ENCODE peak calls at places on chromosomes 1 and 21, in eight cellular contexts. W is ascending aorta, M is GM13976, E is heart right ventricle, S is foreskin fibroblast, H is endothelial cell, N is cardiac muscle cell, B is neural crest cell. K is an unnamed sample.

GRCh38 chr1:169928438-169929209 is 34.9 kb upstream of the SCYL3 start:
- DNase-seq in W (no peak), M (no peak), E (no peak), S (peak), H (no peak), N (peak), B (no peak), K (no peak)

GRCh38 chr1:83006271-83006670 is 992.7 kb downstream of the TTLL7 start:
- DNase-seq in W (no peak), M (no peak), E (no peak), S (no peak), H (no peak), N (no peak), B (no peak), K (no peak)

GRCh38 chr1:17573518-17574041 is 34.1 kb downstream of the ARHGEF10L start:
- DNase-seq in W (no peak), M (no peak), E (no peak), S (no peak), H (no peak), N (no peak), B (peak), K (no peak)

GRCh38 chr1:231272173-231272572 is 31.2 kb downstream of the GNPAT start:
- DNase-seq in W (no peak), M (no peak), E (no peak), S (no peak), H (no peak), N (no peak), B (no peak), K (no peak)

GRCh38 chr1:91844862-91845528 is 41.0 kb downstream of the TGFBR3 start:
- DNase-seq in W (peak), M (no peak), E (peak), S (peak), H (no peak), N (peak), B (no peak), K (peak)

GRCh38 chr1:231885209-231885854 is 258.7 kb downstream of the DISC1 start:
- DNase-seq in W (no peak), M (no peak), E (no peak), S (no peak), H (no peak), N (peak), B (no peak), K (no peak)

GRCh38 chr1:15994590-15995351 is 9.3 kb upstream of the SRARP start:
- DNase-seq in W (peak), M (peak), E (peak), S (peak), H (peak), N (peak), B (peak), K (no peak)

GRCh38 chr1:78047631-78048030 is 1.9 kb downstream of the GIPC2 start:
- DNase-seq in W (no peak), M (no peak), E (no peak), S (no peak), H (no peak), N (no peak), B (no peak), K (no peak)

GRCh38 chr1:192993426-192994085 is 65.6 kb downstream of the UCHL5 start:
- DNase-seq in W (no peak), M (no peak), E (no peak), S (no peak), H (no peak), N (no peak), B (no peak), K (no peak)

GRCh38 chr1:198656500-198656932 is 17.7 kb downstream of the PTPRC start:
- DNase-seq in W (peak), M (no peak), E (no peak), S (peak), H (no peak), N (peak), B (no peak), K (no peak)

GRCh38 chr1:3611170-3612019 is at the start of gene MEGF6:
- DNase-seq in W (no peak), M (peak), E (peak), S (peak), H (peak), N (peak), B (peak), K (no peak)

GRCh38 chr1:185636848-185637247 is 97.3 kb upstream of the HMCN1 start:
- DNase-seq in W (no peak), M (peak), E (no peak), S (no peak), H (no peak), N (no peak), B (no peak), K (no peak)

GRCh38 chr1:40839943-40840335 is 22.2 kb downstream of the CITED4 start:
- DNase-seq in W (no peak), M (no peak), E (no peak), S (no peak), H (no peak), N (no peak), B (no peak), K (no peak)

GRCh38 chr1:7847599-7847998 is 5.3 kb downstream of the UTS2 start:
- DNase-seq in W (no peak), M (no peak), E (no peak), S (peak), H (no peak), N (peak), B (no peak), K (no peak)

GRCh38 chr21:38505654-38506523 is 7.6 kb upstream of the ERG start:
- DNase-seq in W (no peak), M (peak), E (no peak), S (peak), H (peak), N (peak), B (peak), K (no peak)

GRCh38 chr1:150236614-150236934 is 662 bp upstream of the ANP32E start:
- DNase-seq in W (peak), M (no peak), E (no peak), S (no peak), H (no peak), N (no peak), B (no peak), K (no peak)

GRCh38 chr1:21537932-21538630 is 28.9 kb downstream of the ALPL start:
- DNase-seq in W (no peak), M (no peak), E (peak), S (peak), H (no peak), N (peak), B (no peak), K (no peak)

GRCh38 chr1:233700338-233700737 is 86.4 kb downstream of the KCNK1 start:
- DNase-seq in W (no peak), M (no peak), E (no peak), S (no peak), H (no peak), N (no peak), B (no peak), K (no peak)

GRCh38 chr1:2354511-2355407 is 36.6 kb downstream of the MORN1 start:
- DNase-seq in W (no peak), M (no peak), E (peak), S (no peak), H (no peak), N (no peak), B (no peak), K (no peak)

GRCh38 chr1:30265127-30266070 is 458.0 kb downstream of the MATN1 start:
- DNase-seq in W (no peak), M (no peak), E (no peak), S (no peak), H (no peak), N (no peak), B (no peak), K (no peak)

GRCh38 chr21:28336299-28336698 is 656.4 kb downstream of the LTN1 start:
- DNase-seq in W (peak), M (no peak), E (no peak), S (peak), H (no peak), N (peak), B (no peak), K (no peak)

GRCh38 chr1:203135636-203136305 is 8.2 kb downstream of the ADORA1 start:
- DNase-seq in W (no peak), M (no peak), E (no peak), S (no peak), H (no peak), N (no peak), B (no peak), K (no peak)

GRCh38 chr1:165408518-165408917 is 36.4 kb downstream of the RXRG start:
- DNase-seq in W (peak), M (no peak), E (no peak), S (peak), H (peak), N (peak), B (peak), K (no peak)

GRCh38 chr1:44442791-44443190 is 37.7 kb downstream of the RNF220 start:
- DNase-seq in W (no peak), M (no peak), E (no peak), S (no peak), H (no peak), N (peak), B (no peak), K (no peak)

GRCh38 chr21:45098867-45099266 is 24.5 kb downstream of the ADARB1 start:
- DNase-seq in W (no peak), M (peak), E (no peak), S (peak), H (no peak), N (peak), B (no peak), K (no peak)

GRCh38 chr1:107926436-107927080 is 38.4 kb downstream of the VAV3 start:
- DNase-seq in W (no peak), M (no peak), E (no peak), S (no peak), H (no peak), N (peak), B (no peak), K (no peak)

GRCh38 chr1:241934181-241934815 is 23.3 kb upstream of the BECN2 start:
- DNase-seq in W (no peak), M (no peak), E (no peak), S (peak), H (peak), N (peak), B (peak), K (no peak)

GRCh38 chr1:55500601-55501000 is 285.4 kb upstream of the USP24 start:
- DNase-seq in W (no peak), M (no peak), E (no peak), S (peak), H (no peak), N (no peak), B (no peak), K (no peak)

GRCh38 chr1:180926164-180926981 is 13.7 kb downstream of the KIAA1614 start:
- DNase-seq in W (no peak), M (no peak), E (peak), S (peak), H (no peak), N (peak), B (no peak), K (no peak)

GRCh38 chr1:54997711-54997986 is 1.1 kb upstream of the BSND start:
- DNase-seq in W (no peak), M (no peak), E (no peak), S (no peak), H (no peak), N (no peak), B (no peak), K (no peak)

GRCh38 chr21:41711416-41712023 is 55.3 kb downstream of the RIPK4 start:
- DNase-seq in W (no peak), M (no peak), E (no peak), S (no peak), H (no peak), N (no peak), B (no peak), K (no peak)

GRCh38 chr1:205668951-205669340 is 11.4 kb downstream of the SLC45A3 start:
- DNase-seq in W (no peak), M (peak), E (no peak), S (no peak), H (no peak), N (no peak), B (peak), K (no peak)

GRCh38 chr1:223489439-223489838 is 96.2 kb downstream of the CCDC185 start:
- DNase-seq in W (no peak), M (no peak), E (no peak), S (no peak), H (no peak), N (no peak), B (no peak), K (no peak)

GRCh38 chr1:223487514-223488259 is 94.5 kb downstream of the CCDC185 start:
- DNase-seq in W (no peak), M (no peak), E (no peak), S (no peak), H (no peak), N (no peak), B (no peak), K (no peak)

GRCh38 chr1:223483511-223483910 is 90.3 kb downstream of the CCDC185 start:
- DNase-seq in W (no peak), M (no peak), E (no peak), S (no peak), H (no peak), N (no peak), B (no peak), K (no peak)

GRCh38 chr1:223482766-223483165 is 89.6 kb downstream of the CCDC185 start:
- DNase-seq in W (no peak), M (no peak), E (no peak), S (no peak), H (no peak), N (no peak), B (no peak), K (no peak)

GRCh38 chr1:223486366-223486765 is 93.2 kb downstream of the CCDC185 start:
- DNase-seq in W (no peak), M (no peak), E (no peak), S (no peak), H (no peak), N (no peak), B (no peak), K (no peak)
- TF ChIP-seq CTCF in W (no peak), M (no peak), E (no peak), S (no peak), H (no peak), N (no peak), B (no peak), K (no peak)

DNA sequence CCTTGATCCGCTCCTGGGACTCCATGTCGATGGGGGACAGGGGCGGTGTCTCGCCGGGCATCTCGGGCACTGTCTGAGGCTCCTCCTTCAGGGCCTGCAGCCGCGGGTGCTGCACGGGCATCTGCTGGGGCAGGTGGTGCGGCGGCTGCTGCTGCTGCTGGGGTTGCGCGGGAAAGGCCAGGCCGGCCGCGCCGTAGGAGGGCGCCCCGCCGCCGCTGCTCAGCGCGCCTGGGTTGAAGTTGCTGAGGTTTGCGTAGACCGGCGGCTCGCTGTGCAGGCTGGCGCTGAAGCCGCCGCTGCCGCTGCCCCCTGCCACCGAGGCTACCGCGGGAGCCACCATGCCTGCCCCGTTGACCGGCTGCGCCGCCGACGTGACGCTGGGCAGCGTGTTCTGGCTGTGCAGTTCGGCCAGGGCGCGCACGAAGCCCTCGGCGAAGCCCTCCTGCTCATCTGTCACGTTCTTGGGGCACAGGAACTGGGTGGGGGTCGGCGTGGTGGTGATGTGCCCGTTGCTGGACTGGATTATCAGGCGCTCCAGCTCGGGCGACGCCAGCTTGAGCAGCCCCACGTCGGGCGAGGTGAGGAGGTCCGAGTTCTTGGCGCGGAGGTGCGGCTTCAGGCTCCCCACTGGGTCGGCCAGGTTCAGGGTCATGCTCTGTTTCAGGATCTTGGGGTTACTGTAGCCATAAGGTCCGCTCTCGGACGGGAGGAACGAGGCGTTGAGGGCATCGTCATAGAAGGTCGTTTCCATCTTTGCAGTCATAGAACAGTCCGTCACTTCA is 1.3 kb downstream of the JUN start:
- DNase-seq in W (peak), M (peak), E (peak), S (peak), H (peak), N (peak), B (peak), K (no peak)
- TF ChIP-seq CTCF in W (no peak), M (peak), E (peak), S (no peak), H (no peak), N (peak), B (no peak), K (no peak)

DNA sequence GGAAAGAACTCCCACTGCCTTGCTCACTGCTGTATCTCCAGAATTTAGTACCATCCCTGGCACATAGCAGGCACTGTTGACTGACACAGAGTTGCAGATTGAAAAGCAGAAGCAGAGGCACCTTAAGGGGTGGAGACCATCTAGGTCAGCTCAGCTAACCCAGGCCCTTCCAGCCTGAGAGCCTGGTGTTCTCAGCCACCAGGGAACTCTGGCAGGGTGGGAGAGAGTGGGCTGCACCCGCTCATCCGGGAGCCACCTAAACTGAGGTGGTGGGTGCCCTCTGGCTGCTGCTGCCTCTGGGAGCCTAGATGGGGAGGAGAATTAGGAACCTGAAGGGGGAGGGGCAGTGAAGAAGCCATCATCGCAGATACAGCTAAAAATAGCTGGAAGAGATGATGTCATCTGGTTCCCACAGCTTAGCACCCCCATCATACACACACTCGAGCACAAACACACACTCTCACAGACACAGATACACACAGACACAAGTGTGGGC is 1.5 kb upstream of the TSPAN1 start:
- DNase-seq in W (no peak), M (no peak), E (no peak), S (peak), H (no peak), N (no peak), B (no peak), K (no peak)
- TF ChIP-seq CTCF in W (no peak), M (peak), E (peak), S (peak), H (no peak), N (no peak), B (no peak), K (no peak)

DNA sequence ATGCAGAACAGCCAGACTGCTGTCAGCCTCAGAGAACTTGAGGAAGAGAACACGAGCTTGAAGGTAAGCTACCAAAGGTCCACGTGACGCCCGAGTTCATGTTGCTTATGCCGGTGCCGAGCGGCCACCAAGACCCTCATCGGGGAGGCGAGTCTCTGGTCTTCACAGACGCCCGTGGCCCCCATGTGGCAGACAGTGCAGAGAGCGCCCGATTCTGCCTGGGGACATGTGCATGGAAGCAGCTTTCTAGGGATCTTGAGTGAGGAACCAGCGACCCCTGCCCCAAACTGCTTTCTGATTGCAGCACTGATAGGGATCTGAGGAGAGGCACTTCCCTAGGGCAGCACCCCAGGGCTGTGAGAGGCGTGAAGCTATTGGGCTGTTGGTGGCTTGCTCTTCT is 56.3 kb upstream of the DIP2A start:
- DNase-seq in W (no peak), M (no peak), E (no peak), S (no peak), H (no peak), N (no peak), B (no peak), K (no peak)
- TF ChIP-seq CTCF in W (no peak), M (peak), E (no peak), S (no peak), H (no peak), N (no peak), B (no peak), K (no peak)

GRCh38 chr21:35436899-35437298 is 387.8 kb upstream of the RUNX1 start:
- DNase-seq in W (no peak), M (no peak), E (no peak), S (no peak), H (no peak), N (no peak), B (no peak), K (no peak)
- TF ChIP-seq CTCF in W (no peak), M (no peak), E (no peak), S (no peak), H (peak), N (no peak), B (peak), K (no peak)

GRCh38 chr1:110476028-110476765 is 25.2 kb downstream of the PROK1 start:
- DNase-seq in W (no peak), M (no peak), E (no peak), S (no peak), H (no peak), N (peak), B (no peak), K (no peak)

GRCh38 chr1:110477041-110477440 is 26.1 kb downstream of the PROK1 start:
- DNase-seq in W (no peak), M (no peak), E (no peak), S (peak), H (no peak), N (peak), B (no peak), K (no peak)

GRCh38 chr1:110472546-110472945 is 21.6 kb downstream of the PROK1 start:
- DNase-seq in W (no peak), M (no peak), E (no peak), S (no peak), H (no peak), N (no peak), B (no peak), K (no peak)

GRCh38 chr1:110475358-110476027 is 24.5 kb downstream of the PROK1 start:
- DNase-seq in W (no peak), M (no peak), E (no peak), S (no peak), H (no peak), N (no peak), B (no peak), K (no peak)

DNA sequence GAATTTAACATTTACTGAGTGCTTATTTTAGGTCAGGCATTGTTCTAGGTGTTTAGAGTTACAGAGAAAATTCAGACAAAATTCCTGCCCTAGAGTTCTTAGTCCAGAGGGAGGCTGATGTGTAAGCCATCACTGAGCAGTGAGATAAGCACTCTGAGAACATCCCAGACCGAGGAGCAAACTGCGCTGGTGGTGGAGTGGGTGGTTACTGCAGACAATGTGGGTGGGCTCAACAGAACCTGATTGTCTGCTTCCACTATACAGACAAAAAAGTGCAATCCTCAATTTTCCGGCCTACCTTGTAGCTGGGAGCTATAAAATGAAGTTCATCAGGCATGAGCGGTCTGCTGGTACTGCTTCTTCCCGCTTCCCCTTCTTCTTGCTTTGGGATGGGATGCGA is 23.5 kb downstream of the PROK1 start:
- DNase-seq in W (no peak), M (no peak), E (no peak), S (no peak), H (no peak), N (peak), B (no peak), K (no peak)
- TF ChIP-seq CTCF in W (no peak), M (no peak), E (no peak), S (no peak), H (no peak), N (no peak), B (no peak), K (no peak)

K was measured in thoracic aorta.